ENCODE peak calls at places on chromosomes 16 and 17, in nine cellular contexts. G is cardiac muscle cell, M is prostate gland, R is heart right ventricle, H is bronchial epithelial cell, C is NT2/D1, I is mesendoderm, S is mesenchymal stem cell, X is lung. Q is an unnamed sample.

GRCh38 chr17:39735882-39736281 is 1.9 kb upstream of the GRB7 start:
- DNase-seq in G (no peak), M (no peak), R (no peak), H (no peak), C (no peak), I (no peak), S (no peak), X (no peak), Q (no peak)

GRCh38 chr16:86510465-86511261 is at the start of gene FOXF1:
- DNase-seq in G (no peak), M (no peak), R (no peak), H (no peak), C (no peak), I (peak; percentile 72), S (peak; percentile 91), X (no peak), Q (no peak)

GRCh38 chr17:65287040-65287439 is 149.9 kb downstream of the RGS9 start:
- DNase-seq in G (peak; percentile 42), M (no peak), R (no peak), H (no peak), C (peak; percentile 30), I (peak; percentile 77), S (peak; percentile 11), X (no peak), Q (peak; percentile 39)

GRCh38 chr16:66152841-66153525 is 213.5 kb upstream of the CDH5 start:
- DNase-seq in G (no peak), M (no peak), R (no peak), H (no peak), C (no peak), I (no peak), S (peak; percentile 68), X (no peak), Q (peak; percentile 88)

GRCh38 chr17:55285340-55286301 is 20.9 kb downstream of the HLF start:
- DNase-seq in G (peak; percentile 21), M (peak; percentile 94), R (peak; percentile 94), H (peak; percentile 47), C (no peak), I (no peak), S (no peak), X (peak; percentile 91), Q (peak; percentile 34)

GRCh38 chr17:64025732-64026294 is 5.4 kb upstream of the ICAM2 start:
- DNase-seq in G (peak; percentile 83), M (peak; percentile 45), R (peak; percentile 81), H (peak; percentile 47), C (peak; percentile 68), I (peak; percentile 89), S (peak; percentile 74), X (peak; percentile 83), Q (peak; percentile 42)

GRCh38 chr16:73176577-73177013 is 128.7 kb upstream of the ZFHX3 start:
- DNase-seq in G (peak; percentile 25), M (no peak), R (no peak), H (peak; percentile 97), C (no peak), I (peak; percentile 62), S (peak; percentile 64), X (no peak), Q (peak; percentile 83)

GRCh38 chr17:66654341-66654740 is 180.6 kb upstream of the CACNG5 start:
- DNase-seq in G (no peak), M (no peak), R (no peak), H (peak; percentile 44), C (no peak), I (no peak), S (peak; percentile 51), X (no peak), Q (peak; percentile 39)

GRCh38 chr17:31415004-31415454 is 23.6 kb downstream of the RAB11FIP4 start:
- DNase-seq in G (no peak), M (no peak), R (no peak), H (no peak), C (no peak), I (peak; percentile 27), S (no peak), X (no peak), Q (no peak)

GRCh38 chr17:57044976-57045867 is 39.8 kb upstream of the AKAP1 start:
- DNase-seq in G (no peak), M (no peak), R (no peak), H (no peak), C (no peak), I (no peak), S (no peak), X (no peak), Q (no peak)
- H3K4me3 ChIP-seq in G (no peak overlapping the region), M (peak overlapping the region; percentile 4), R (peak overlapping the region; percentile 36), H (no peak overlapping the region), C (no peak overlapping the region), I (no peak overlapping the region), S (no peak overlapping the region), X (no peak overlapping the region), Q (peak overlapping the region; percentile 22)

GRCh38 chr17:36653374-36653773 is 52.0 kb downstream of the MRM1 start:
- DNase-seq in G (no peak), M (no peak), R (no peak), H (no peak), C (no peak), I (no peak), S (no peak), X (no peak), Q (no peak)

GRCh38 chr17:36661047-36661666 is 59.8 kb downstream of the MRM1 start:
- DNase-seq in G (no peak), M (no peak), R (no peak), H (no peak), C (no peak), I (no peak), S (no peak), X (no peak), Q (no peak)

GRCh38 chr17:36657763-36658490 is 56.5 kb downstream of the MRM1 start:
- DNase-seq in G (peak; percentile 50), M (no peak), R (no peak), H (no peak), C (no peak), I (peak; percentile 61), S (peak; percentile 20), X (no peak), Q (no peak)

GRCh38 chr17:36661688-36662087 is 60.3 kb downstream of the MRM1 start:
- DNase-seq in G (no peak), M (no peak), R (no peak), H (no peak), C (no peak), I (no peak), S (no peak), X (no peak), Q (no peak)

GRCh38 chr17:36657390-36657762 is 56.0 kb downstream of the MRM1 start:
- DNase-seq in G (no peak), M (no peak), R (no peak), H (no peak), C (no peak), I (peak; percentile 37), S (no peak), X (no peak), Q (no peak)
- H3K27me3 ChIP-seq in G (peaks cover 9% of the 10 kb centered on the region), M (peaks cover 7% of the 10 kb centered on the region), R (peaks cover 91% of the 10 kb centered on the region), H (peaks cover 21% of the 10 kb centered on the region), C (peaks cover 35% of the 10 kb centered on the region), I (no peaks in the 10 kb centered on the region), S (peaks cover 83% of the 10 kb centered on the region), X (no peaks in the 10 kb centered on the region), Q (peaks cover 16% of the 10 kb centered on the region)

GRCh38 chr16:14303182-14303618 is 232.1 kb downstream of the MRTFB start:
- DNase-seq in G (peak; percentile 20), M (no peak), R (no peak), H (no peak), C (no peak), I (peak; percentile 29), S (peak; percentile 45), X (no peak), Q (no peak)

GRCh38 chr16:14302031-14302398 is 230.9 kb downstream of the MRTFB start:
- DNase-seq in G (peak; percentile 82), M (no peak), R (peak; percentile 45), H (peak; percentile 27), C (no peak), I (peak; percentile 79), S (peak; percentile 72), X (no peak), Q (no peak)

GRCh38 chr16:14300631-14301149 is 229.6 kb downstream of the MRTFB start:
- DNase-seq in G (peak; percentile 82), M (peak; percentile 74), R (peak; percentile 78), H (peak; percentile 80), C (no peak), I (peak; percentile 90), S (peak; percentile 86), X (peak; percentile 74), Q (peak; percentile 77)

GRCh38 chr16:14302399-14303181 is 231.5 kb downstream of the MRTFB start:
- DNase-seq in G (peak; percentile 73), M (no peak), R (peak; percentile 34), H (no peak), C (no peak), I (peak; percentile 68), S (peak; percentile 41), X (no peak), Q (no peak)

DNA sequence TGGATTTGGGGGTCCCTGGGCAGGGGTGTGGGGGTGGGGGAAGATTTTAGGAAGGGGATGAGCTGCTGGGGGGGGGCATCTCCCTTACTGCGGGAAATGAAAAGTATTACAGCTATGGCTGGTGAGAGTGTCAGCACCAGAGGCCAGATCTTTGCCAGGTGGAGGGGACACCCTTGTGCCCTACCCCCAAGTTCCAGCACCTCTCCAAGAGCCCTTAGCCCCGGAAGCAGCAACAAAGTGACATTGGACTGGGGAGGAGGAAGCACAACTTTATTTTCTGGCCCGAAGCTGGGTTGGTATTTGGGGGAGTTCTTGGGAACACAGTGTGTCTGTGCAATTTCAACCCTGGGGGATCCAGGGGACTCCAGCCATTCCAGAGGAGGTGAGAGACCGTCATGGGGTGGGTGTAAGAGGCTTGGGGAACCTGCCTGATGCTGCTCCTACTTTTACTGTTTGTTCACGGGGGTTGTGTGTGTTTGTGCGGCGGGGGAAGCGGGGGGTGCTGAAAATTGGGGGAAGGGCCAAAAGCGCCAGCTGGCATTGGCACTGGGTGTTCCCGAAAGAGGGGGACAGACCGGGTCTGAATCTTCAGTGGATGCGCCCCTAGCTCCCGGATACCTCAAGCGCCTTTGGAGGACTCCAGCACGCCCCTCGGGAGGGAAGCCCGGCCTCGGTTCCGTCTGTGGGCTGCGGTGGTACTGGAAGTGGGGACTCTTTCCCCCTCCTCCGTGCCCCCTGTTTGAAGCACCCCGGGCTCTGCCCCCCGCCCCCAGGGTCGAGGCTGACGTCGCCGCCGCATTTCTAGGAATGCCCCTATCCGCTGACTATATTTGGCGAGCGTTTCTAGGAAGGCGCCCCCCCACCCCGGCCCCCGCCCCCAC is 230.3 kb downstream of the MRTFB start:
- DNase-seq in G (peak; percentile 38), M (no peak), R (peak; percentile 44), H (peak; percentile 23), C (no peak), I (peak; percentile 65), S (peak; percentile 51), X (no peak), Q (no peak)
- H3K4me3 ChIP-seq in G (peak overlapping the region; percentile 90), M (peak overlapping the region; percentile 90), R (peak overlapping the region; percentile 53), H (peak overlapping the region; percentile 61), C (peak overlapping the region; percentile 40), I (peak overlapping the region; percentile 37), S (peak overlapping the region; percentile 59), X (peak overlapping the region; percentile 35), Q (peak overlapping the region; percentile 59)

DNA sequence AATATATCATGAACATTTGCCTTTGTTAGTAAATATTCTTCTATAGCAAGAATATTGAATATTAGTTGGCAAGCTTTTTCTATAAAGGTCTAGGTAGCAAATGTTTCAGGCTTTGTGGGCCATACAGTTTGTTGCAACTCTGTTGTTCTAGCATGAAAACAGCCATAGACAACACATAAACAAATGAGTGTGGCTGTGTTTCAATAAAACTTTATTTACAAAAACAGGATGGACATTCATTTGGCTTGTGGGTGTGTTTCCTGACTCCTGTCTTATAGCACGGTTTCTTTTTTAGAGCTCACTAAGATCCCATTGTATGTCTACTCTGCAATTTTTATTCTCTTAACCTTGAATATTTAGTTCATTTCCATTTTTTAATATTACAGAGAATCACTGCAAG is 39.0 kb downstream of the ARL4D start:
- DNase-seq in G (no peak), M (no peak), R (no peak), H (no peak), C (no peak), I (no peak), S (no peak), X (no peak), Q (no peak)
- H3K27me3 ChIP-seq in G (no peaks in the 10 kb centered on the region), M (no peaks in the 10 kb centered on the region), R (peaks cover 4% of the 10 kb centered on the region), H (no peaks in the 10 kb centered on the region), C (no peaks in the 10 kb centered on the region), I (no peaks in the 10 kb centered on the region), S (no peaks in the 10 kb centered on the region), X (no peaks in the 10 kb centered on the region), Q (no peaks in the 10 kb centered on the region)